ENCODE peak calls at places on chromosomes 5 and 9, in six cellular contexts. V is heart right ventricle; E is mammary epithelial cell; U is keratinocyte; X is CD8-positive, alpha-beta memory T cell; K is fibroblast of lung. D is an unnamed sample. For H3K9me3 and H3K4me1, the result is how much of the 10 kb centered on the place peaks cover.

GRCh38 chr9:93591706-93592388 is 15.5 kb downstream of the PHF2 start:
- DNase-seq in U (no peak), K (no peak), V (no peak), E (no peak), X (no peak), D (no peak)

GRCh38 chr5:62354028-62354874 is 48.2 kb downstream of the KIF2A start:
- DNase-seq in U (no peak), X (peak), K (peak), E (peak), V (peak), D (peak)

GRCh38 chr5:16522096-16522495 is 56.5 kb upstream of the ZNF622 start:
- DNase-seq in E (no peak), V (no peak), U (no peak), X (no peak), K (no peak), D (no peak)

GRCh38 chr5:96808541-96808828 is 740 bp upstream of the ERAP1 start:
- DNase-seq in K (no peak), X (no peak), U (no peak), E (no peak), V (no peak), D (no peak)

GRCh38 chr5:167644619-167645018 is 646.8 kb upstream of the WWC1 start:
- DNase-seq in K (peak), V (no peak), X (no peak), E (peak), U (no peak), D (no peak)

GRCh38 chr5:135587849-135588248 is 9.1 kb upstream of the CXCL14 start:
- DNase-seq in U (no peak), K (no peak), E (no peak), V (no peak), X (no peak), D (no peak)

GRCh38 chr9:107283621-107284616 is 840 bp downstream of the RAD23B start:
- DNase-seq in U (no peak), K (peak), E (peak), V (peak), X (peak), D (peak)

GRCh38 chr9:90793729-90794128 is 7.9 kb upstream of the SYK start:
- DNase-seq in U (no peak), X (no peak), V (no peak), K (no peak), E (no peak), D (no peak)

GRCh38 chr9:112925058-112925641 is 34.5 kb upstream of the SLC46A2 start:
- DNase-seq in E (peak), V (no peak), K (peak), U (no peak), X (no peak), D (peak)

GRCh38 chr5:137405393-137405792 is 93.7 kb downstream of the SPOCK1 start:
- DNase-seq in X (no peak), E (no peak), K (no peak), V (no peak), U (no peak), D (no peak)

GRCh38 chr5:59021286-59021673 is 438.4 kb downstream of the RAB3C start:
- DNase-seq in E (no peak), V (no peak), U (no peak), X (no peak), K (no peak), D (no peak)

GRCh38 chr9:112443200-112443599 is 43.4 kb upstream of the KIAA1958 start:
- DNase-seq in E (no peak), K (peak), U (no peak), V (no peak), X (peak), D (peak)

GRCh38 chr5:42949348-42950090 is 90.6 kb downstream of the ANXA2R start:
- DNase-seq in K (peak), X (peak), U (no peak), E (no peak), V (peak), D (peak)

GRCh38 chr9:21906878-21907277 is 87.3 kb downstream of the CDKN2A start:
- DNase-seq in U (no peak), V (no peak), X (no peak), K (peak), E (no peak), D (no peak)
- H3K9me3 ChIP-seq in U (under half), V (under half), X (under half), K (under half), E (under half), D (under half)

GRCh38 chr5:165325201-165325600 is 1819.8 kb downstream of the MAT2B start:
- DNase-seq in X (no peak), U (no peak), V (no peak), K (peak), E (peak), D (no peak)
- H3K4me1 ChIP-seq in X (under half), U (under half), V (under half), K (under half), E (under half), D (under half)

GRCh38 chr9:122477826-122478225 is at the start of gene OR1J1:
- DNase-seq in X (no peak), E (no peak), V (no peak), U (no peak), K (no peak), D (no peak)
- H3K9me3 ChIP-seq in X (under half), E (under half), V (under half), U (under half), K (under half), D (under half)

DNA sequence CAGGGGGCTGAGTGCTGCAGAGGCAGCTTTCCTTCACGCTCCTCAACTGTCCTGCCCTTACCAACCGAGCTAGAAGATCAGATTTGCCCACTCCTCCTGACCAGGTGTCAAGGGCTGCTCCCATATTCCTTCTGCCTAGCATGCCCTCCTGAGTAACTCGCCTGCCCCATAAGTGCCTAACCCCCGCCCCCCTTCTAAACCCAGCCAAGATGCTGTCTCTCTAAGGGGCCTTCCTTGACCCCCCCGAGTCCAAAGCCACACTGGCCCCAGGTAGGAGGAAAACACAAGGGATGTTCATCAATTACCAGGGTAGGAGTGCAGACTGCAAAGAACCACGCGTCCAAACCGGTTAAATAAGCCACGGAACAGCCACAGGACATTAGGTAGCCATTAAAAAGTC is 4.8 kb downstream of the CCDC69 start:
- DNase-seq in U (no peak), E (no peak), V (no peak), K (no peak), X (no peak), D (no peak)
- H3K4me1 ChIP-seq in U (under half), E (under half), V (half or more), K (under half), X (half or more), D (under half)

DNA sequence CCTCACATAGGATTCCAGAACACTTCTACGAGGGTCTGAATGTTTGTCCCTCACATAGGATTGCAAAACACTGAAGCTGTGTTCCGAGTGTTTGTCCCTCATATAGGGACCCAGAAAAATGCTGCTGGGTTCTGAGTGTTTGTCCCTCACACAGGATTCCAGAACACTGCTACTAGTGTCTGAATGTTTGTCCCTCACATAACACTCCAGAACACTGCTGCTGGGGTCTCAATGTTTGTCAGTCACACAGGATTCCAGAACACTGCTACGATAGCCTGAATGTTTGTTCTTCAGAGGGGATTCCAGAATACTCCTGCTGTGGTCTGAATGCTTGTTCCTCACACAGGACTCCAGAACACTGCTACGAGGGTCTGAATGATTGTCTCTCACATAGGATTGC is 218.7 kb downstream of the FOXD4L6 start:
- DNase-seq in X (no peak), U (no peak), K (no peak), E (no peak), V (no peak), D (no peak)
- H3K9me3 ChIP-seq in X (half or more), U (under half), K (under half), E (under half), V (under half), D (under half)

DNA sequence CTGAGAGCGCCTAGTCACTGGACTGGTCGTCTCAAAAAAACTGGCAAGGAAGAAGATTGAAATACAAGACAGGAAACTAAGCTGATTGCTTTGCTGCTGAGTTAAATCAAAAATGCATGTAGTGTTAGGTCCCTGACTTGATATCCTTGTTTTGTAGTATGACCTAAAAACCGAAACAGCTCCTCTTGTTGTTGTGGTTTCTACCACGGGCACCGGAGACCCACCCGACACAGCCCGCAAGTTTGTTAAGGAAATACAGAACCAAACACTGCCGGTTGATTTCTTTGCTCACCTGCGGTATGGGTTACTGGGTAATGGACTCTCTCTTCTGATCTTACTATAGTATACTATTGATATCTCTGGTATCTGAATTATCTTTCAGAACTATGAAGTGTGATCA is 4.3 kb downstream of the MTRR start:
- DNase-seq in K (no peak), U (no peak), X (no peak), E (no peak), V (no peak), D (no peak)
- H3K4me1 ChIP-seq in K (under half), U (under half), X (under half), E (under half), V (under half), D (under half)

DNA sequence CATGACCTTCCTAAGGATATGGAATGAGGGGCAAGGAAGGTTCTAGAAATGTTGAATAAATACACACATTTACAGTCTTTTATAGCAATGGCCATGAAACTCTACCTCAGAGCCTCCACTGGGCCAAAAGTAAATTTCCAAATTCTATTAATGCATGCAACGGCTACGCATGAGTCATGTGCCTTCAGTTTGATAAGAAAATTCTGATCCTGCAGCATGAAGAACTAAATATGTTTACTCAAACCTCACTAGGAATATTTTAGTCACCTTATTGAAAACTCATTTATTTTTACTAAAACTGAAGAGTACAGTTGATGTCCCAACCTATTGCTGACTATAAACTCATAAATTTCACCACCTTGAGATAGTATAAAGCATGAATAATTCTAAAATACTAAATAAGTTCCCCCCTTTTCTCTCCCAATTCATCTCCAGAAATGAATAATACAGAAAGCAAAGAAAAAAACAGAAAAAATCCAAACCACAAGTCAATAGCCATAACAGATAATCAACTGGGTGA is 92.4 kb downstream of the GNAQ start:
- DNase-seq in X (no peak), K (peak), U (no peak), E (no peak), V (no peak), D (no peak)
- H3K9me3 ChIP-seq in X (under half), K (under half), U (under half), E (under half), V (under half), D (under half)